ENCODE peak calls at places on chromosome 5, in five cellular contexts. L, F, E, X and U are unnamed samples.

GRCh38 chr5:98333921-98334320 is 439.5 kb upstream of the RGMB start:
- DNase-seq in L (no peak), F (no peak), E (no peak), X (no peak), U (no peak)

GRCh38 chr5:162209005-162209605 is 141.5 kb downstream of the GABRG2 start:
- DNase-seq in L (peak; percentile 7), F (peak; percentile 26), E (no peak), X (no peak), U (no peak)

GRCh38 chr5:108380531-108381021 is 1.3 kb downstream of the FBXL17 start:
- DNase-seq in L (peak; percentile 78), F (peak; percentile 29), E (no peak), X (no peak), U (peak; percentile 73)

GRCh38 chr5:170095687-170096086 is 10.0 kb upstream of the FOXI1 start:
- DNase-seq in L (no peak), F (no peak), E (no peak), X (no peak), U (no peak)

GRCh38 chr5:147509710-147510651 is at the start of gene DPYSL3:
- DNase-seq in L (peak; percentile 21), F (peak; percentile 47), E (no peak), X (peak; percentile 91), U (peak; percentile 80)

GRCh38 chr5:134975078-134975715 is 7.5 kb downstream of the CATSPER3 start:
- DNase-seq in L (no peak), F (no peak), E (no peak), X (no peak), U (no peak)

GRCh38 chr5:61603211-61603908 is 271.3 kb downstream of the ZSWIM6 start:
- DNase-seq in L (no peak), F (no peak), E (no peak), X (no peak), U (no peak)

GRCh38 chr5:113495402-113495801 is 7.1 kb upstream of the MCC start:
- DNase-seq in L (no peak), F (no peak), E (no peak), X (no peak), U (no peak)

GRCh38 chr5:37918420-37918819 is 78.6 kb upstream of the GDNF start:
- DNase-seq in L (no peak), F (no peak), E (no peak), X (no peak), U (no peak)

GRCh38 chr5:127723571-127723970 is 20.4 kb downstream of the CCDC192 start:
- DNase-seq in L (no peak), F (no peak), E (no peak), X (no peak), U (no peak)

GRCh38 chr5:82351754-82352145 is 73.6 kb upstream of the RPS23 start:
- DNase-seq in L (peak; percentile 50), F (no peak), E (no peak), X (no peak), U (no peak)

GRCh38 chr5:89457411-89458329 is 574.7 kb upstream of the MEF2C start:
- DNase-seq in L (no peak), F (no peak), E (no peak), X (no peak), U (no peak)

GRCh38 chr5:175713930-175714329 is 56.1 kb downstream of the HRH2 start:
- DNase-seq in L (no peak), F (peak; percentile 1), E (no peak), X (no peak), U (no peak)

GRCh38 chr5:133344266-133344665 is 268.1 kb downstream of the FSTL4 start:
- DNase-seq in L (no peak), F (no peak), E (no peak), X (no peak), U (no peak)

GRCh38 chr5:228886-229285 is 10.8 kb downstream of the SDHA start:
- DNase-seq in L (no peak), F (no peak), E (no peak), X (no peak), U (no peak)

GRCh38 chr5:168114444-168115017 is 176.9 kb upstream of the WWC1 start:
- DNase-seq in L (peak; percentile 67), F (peak; percentile 76), E (no peak), X (no peak), U (no peak)

GRCh38 chr5:157387683-157388093 is 72.3 kb upstream of the NIPAL4 start:
- DNase-seq in L (no peak), F (no peak), E (no peak), X (peak; percentile 86), U (no peak)

GRCh38 chr5:124445220-124445619 is 301.2 kb downstream of the ZNF608 start:
- DNase-seq in L (no peak), F (no peak), E (no peak), X (no peak), U (no peak)

GRCh38 chr5:91111473-91112238 is 271.5 kb downstream of the ARRDC3 start:
- DNase-seq in L (no peak), F (no peak), E (no peak), X (no peak), U (no peak)

GRCh38 chr5:168286386-168286785 is 5.1 kb upstream of the WWC1 start:
- DNase-seq in L (peak; percentile 51), F (no peak), E (no peak), X (no peak), U (no peak)

GRCh38 chr5:180602481-180603075 is 11.3 kb upstream of the SCGB3A1 start:
- DNase-seq in L (no peak), F (no peak), E (no peak), X (no peak), U (no peak)

GRCh38 chr5:154541553-154541952 is 63.5 kb upstream of the HAND1 start:
- DNase-seq in L (no peak), F (no peak), E (no peak), X (peak; percentile 77), U (no peak)
- TF ChIP-seq CTCF in L (no peak), F (no peak), E (no peak), X (no peak), U (no peak)

DNA sequence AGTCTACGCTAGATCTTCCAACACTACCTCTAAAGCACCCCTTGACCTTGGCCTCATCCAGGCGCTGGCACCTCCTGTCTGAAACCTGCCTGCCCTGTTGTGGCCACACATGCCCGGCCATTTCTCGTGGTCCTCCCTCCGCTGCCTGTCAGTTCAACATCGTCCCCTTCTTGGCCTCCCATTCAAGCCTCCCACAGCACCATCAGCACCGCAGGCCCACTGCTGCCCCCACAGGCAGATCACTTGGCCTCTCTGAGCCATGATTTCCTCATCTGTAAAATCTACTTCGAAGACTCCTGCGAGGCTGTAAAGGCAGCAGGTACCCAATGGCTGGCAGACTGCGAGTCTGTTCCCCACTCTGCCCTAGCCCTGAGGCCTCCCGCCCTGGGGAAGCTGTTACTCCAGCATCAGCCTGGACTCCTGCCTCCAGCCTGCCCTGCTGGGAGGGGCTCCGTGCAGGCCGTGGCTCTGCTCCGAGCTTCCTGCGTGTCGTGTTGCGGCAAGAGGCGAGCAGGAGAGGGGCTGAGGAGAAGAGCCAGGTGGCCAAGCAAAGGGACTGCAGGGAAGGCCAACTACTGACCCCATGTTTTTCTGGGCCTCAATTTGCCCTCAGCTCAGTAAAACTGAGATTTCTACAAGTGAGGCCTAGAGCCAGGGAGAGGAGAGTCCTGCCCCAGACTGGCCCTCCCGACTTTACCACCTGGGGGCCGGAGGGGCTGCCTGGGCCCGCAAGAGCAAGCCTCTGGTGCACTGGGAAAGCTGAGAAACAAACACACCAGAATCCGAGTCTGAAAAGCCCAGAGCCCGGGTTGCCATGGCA is 70.5 kb upstream of the LRRTM2 start:
- DNase-seq in L (no peak), F (no peak), E (no peak), X (no peak), U (peak; percentile 68)
- TF ChIP-seq CTCF in L (no peak), F (no peak), E (no peak), X (no peak), U (peak; percentile 47)

GRCh38 chr5:84255318-84255717 is 129.4 kb downstream of the EDIL3 start:
- DNase-seq in L (no peak), F (no peak), E (no peak), X (no peak), U (no peak)
- TF ChIP-seq CTCF in L (no peak), F (no peak), E (no peak), X (peak; percentile 58), U (peak; percentile 50)

GRCh38 chr5:72324186-72324825 is 4.1 kb downstream of the PTCD2 start:
- DNase-seq in L (no peak), F (no peak), E (no peak), X (no peak), U (no peak)

GRCh38 chr5:72326298-72326649 is 6.1 kb downstream of the PTCD2 start:
- DNase-seq in L (no peak), F (no peak), E (no peak), X (no peak), U (no peak)

GRCh38 chr5:72330712-72331111 is 10.5 kb downstream of the PTCD2 start:
- DNase-seq in L (no peak), F (no peak), E (no peak), X (no peak), U (no peak)

GRCh38 chr5:72325566-72326297 is 5.6 kb downstream of the PTCD2 start:
- DNase-seq in L (no peak), F (no peak), E (no peak), X (no peak), U (no peak)

GRCh38 chr5:72328172-72328571 is 8.0 kb downstream of the PTCD2 start:
- DNase-seq in L (no peak), F (peak; percentile 29), E (no peak), X (no peak), U (no peak)
- TF ChIP-seq CTCF in L (no peak), F (no peak), E (no peak), X (no peak), U (no peak)

DNA sequence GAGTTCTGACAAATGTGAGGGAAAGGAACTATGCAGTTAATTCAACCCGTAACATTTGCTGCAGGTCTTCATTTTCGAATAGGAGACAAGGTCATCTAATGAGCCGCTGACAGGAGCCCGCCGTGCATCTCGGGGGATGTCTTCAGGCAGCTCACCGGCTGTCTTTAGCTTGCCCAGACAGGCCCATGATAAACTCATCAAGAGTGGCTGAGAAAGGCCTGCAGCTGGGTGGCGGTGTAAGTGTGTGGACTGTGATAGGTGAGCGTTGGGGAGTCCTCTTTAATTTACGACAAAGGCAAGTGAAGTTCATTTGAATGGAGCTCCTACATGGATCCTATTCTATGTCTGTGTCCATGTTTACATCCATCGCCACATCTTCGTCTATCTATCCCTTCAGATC is 190.6 kb downstream of the ADCY2 start:
- DNase-seq in L (no peak), F (no peak), E (no peak), X (no peak), U (no peak)
- TF ChIP-seq CTCF in L (no peak), F (no peak), E (no peak), X (no peak), U (no peak)

DNA sequence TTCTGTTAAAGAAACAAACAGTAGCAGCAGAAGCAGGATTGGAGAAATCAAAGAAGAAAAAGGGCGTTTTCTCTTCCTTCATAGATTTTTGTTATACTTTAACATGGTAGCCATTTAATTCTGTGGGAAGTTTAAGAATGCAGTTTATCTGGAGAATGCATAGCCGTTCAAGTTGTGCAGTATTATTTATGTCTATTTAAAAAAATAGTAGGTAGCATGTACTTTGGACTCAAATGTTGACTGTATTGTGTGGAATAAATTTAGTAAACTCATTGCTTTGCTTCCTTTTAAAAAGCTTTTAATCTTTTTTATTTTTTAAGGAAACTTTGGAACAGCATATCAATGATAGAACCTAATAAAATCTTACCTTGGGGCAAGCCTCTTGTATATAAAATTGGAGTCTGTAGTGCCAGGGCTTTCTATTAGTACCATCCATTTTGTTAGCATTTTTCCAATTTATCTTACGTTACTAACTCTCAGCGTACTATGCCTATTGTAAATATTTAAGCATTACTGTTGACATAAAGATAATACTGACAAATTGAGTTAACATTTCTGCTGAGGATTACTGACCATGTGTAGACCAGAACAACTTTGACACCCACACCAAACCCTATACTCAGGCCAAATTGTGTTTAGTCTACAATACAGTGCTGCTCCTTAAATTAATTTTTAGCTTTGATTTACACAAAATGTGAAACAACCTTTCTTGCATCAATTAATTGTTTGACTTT is 291.1 kb downstream of the NNT start:
- DNase-seq in L (no peak), F (no peak), E (no peak), X (no peak), U (no peak)
- TF ChIP-seq CTCF in L (no peak), F (no peak), E (no peak), X (no peak), U (no peak)